ENCODE peak calls at places on chromosomes 16 and 17, in five cellular contexts. G, I, L, N and O are unnamed samples.

GRCh38 chr16:56617212-56618085 is 8.1 kb upstream of the MT1E start:
- DNase-seq in G (no peak), I (peak; percentile 11), L (no peak), N (no peak), O (peak; percentile 57)

GRCh38 chr17:17433260-17433659 is 43.5 kb upstream of the MED9 start:
- DNase-seq in G (no peak), I (no peak), L (no peak), N (no peak), O (no peak)

GRCh38 chr17:51461578-51462004 is 201.2 kb downstream of the UTP18 start:
- DNase-seq in G (peak; percentile 85), I (peak; percentile 80), L (peak; percentile 12), N (peak; percentile 31), O (no peak)

GRCh38 chr17:78745407-78746088 is 36.5 kb downstream of the CYTH1 start:
- DNase-seq in G (peak; percentile 40), I (peak; percentile 29), L (no peak), N (peak; percentile 31), O (no peak)

GRCh38 chr16:8686879-8687278 is 12.5 kb downstream of the ABAT start:
- DNase-seq in G (no peak), I (no peak), L (no peak), N (no peak), O (no peak)

GRCh38 chr16:24851700-24852099 is 5.9 kb downstream of the SLC5A11 start:
- DNase-seq in G (peak; percentile 11), I (no peak), L (no peak), N (peak; percentile 88), O (peak; percentile 71)

GRCh38 chr16:20681821-20682736 is 15.4 kb downstream of the ACSM1 start:
- DNase-seq in G (no peak), I (no peak), L (no peak), N (no peak), O (no peak)

GRCh38 chr16:19639986-19640421 is 78.0 kb downstream of the KNOP1 start:
- DNase-seq in G (no peak), I (no peak), L (no peak), N (no peak), O (no peak)

GRCh38 chr17:72588961-72589360 is 468.1 kb downstream of the SOX9 start:
- DNase-seq in G (peak; percentile 44), I (peak; percentile 90), L (no peak), N (peak; percentile 88), O (peak; percentile 91)

GRCh38 chr16:67182288-67182687 is 1.5 kb downstream of the MATCAP1 start:
- DNase-seq in G (no peak), I (no peak), L (no peak), N (no peak), O (no peak)

GRCh38 chr17:17739388-17740066 is 58.3 kb downstream of the RAI1 start:
- DNase-seq in G (peak; percentile 70), I (no peak), L (no peak), N (peak; percentile 60), O (peak; percentile 52)

GRCh38 chr17:18974407-18975149 is 22.6 kb downstream of the SLC5A10 start:
- DNase-seq in G (peak; percentile 77), I (no peak), L (no peak), N (peak; percentile 56), O (peak; percentile 22)

GRCh38 chr16:31148281-31148728 is 1.6 kb downstream of the PRSS36 start:
- DNase-seq in G (no peak), I (no peak), L (no peak), N (no peak), O (no peak)

GRCh38 chr16:15897834-15898254 is 9.4 kb upstream of the CEP20 start:
- DNase-seq in G (no peak), I (no peak), L (no peak), N (peak; percentile 60), O (peak; percentile 62)

GRCh38 chr17:7311110-7311698 is 3.8 kb downstream of the EIF5A start:
- DNase-seq in G (no peak), I (no peak), L (no peak), N (no peak), O (no peak)

GRCh38 chr17:79997004-79997673 is 38.5 kb downstream of the TBC1D16 start:
- DNase-seq in G (no peak), I (peak; percentile 81), L (no peak), N (no peak), O (no peak)

GRCh38 chr16:84131118-84131517 is 13.9 kb downstream of the HSDL1 start:
- DNase-seq in G (no peak), I (no peak), L (no peak), N (no peak), O (no peak)

GRCh38 chr16:56113223-56113622 is 78.1 kb upstream of the GNAO1 start:
- DNase-seq in G (no peak), I (no peak), L (no peak), N (no peak), O (no peak)

GRCh38 chr17:64393000-64393402 is 2.3 kb upstream of the PECAM1 start:
- DNase-seq in G (no peak), I (no peak), L (no peak), N (no peak), O (no peak)

GRCh38 chr16:88468289-88469129 is 15.4 kb downstream of the ZFPM1 start:
- DNase-seq in G (peak; percentile 38), I (no peak), L (no peak), N (peak; percentile 30), O (no peak)

GRCh38 chr17:83155128-83156081 is 76.0 kb downstream of the METRNL start:
- DNase-seq in G (peak; percentile 73), I (no peak), L (no peak), N (peak; percentile 82), O (peak; percentile 14)

GRCh38 chr16:66925322-66925840 is at the start of gene RRAD:
- DNase-seq in G (no peak), I (no peak), L (no peak), N (peak; percentile 56), O (no peak)

GRCh38 chr17:79618383-79619067 is 7.7 kb upstream of the RBFOX3 start:
- DNase-seq in G (no peak), I (no peak), L (no peak), N (no peak), O (no peak)

GRCh38 chr17:40884708-40885512 is at the start of gene KRT20:
- DNase-seq in G (no peak), I (no peak), L (no peak), N (no peak), O (no peak)

GRCh38 chr17:69506489-69506888 is 92.0 kb downstream of the MAP2K6 start:
- DNase-seq in G (peak; percentile 4), I (no peak), L (no peak), N (peak; percentile 3), O (no peak)

GRCh38 chr17:78237403-78238012 is 6.1 kb downstream of the TMEM235 start:
- DNase-seq in G (no peak), I (no peak), L (no peak), N (no peak), O (no peak)

GRCh38 chr16:12381662-12382061 is 405.1 kb downstream of the SNX29 start:
- DNase-seq in G (no peak), I (no peak), L (no peak), N (no peak), O (no peak)

GRCh38 chr16:53440125-53440524 is 5.9 kb downstream of the RBL2 start:
- DNase-seq in G (no peak), I (no peak), L (no peak), N (no peak), O (no peak)

GRCh38 chr17:18141210-18141803 is 32.8 kb downstream of the MYO15A start:
- DNase-seq in G (peak; percentile 69), I (no peak), L (no peak), N (peak; percentile 60), O (peak; percentile 26)

GRCh38 chr17:26809033-26809432 is 484.9 kb upstream of the WSB1 start:
- DNase-seq in G (no peak), I (no peak), L (no peak), N (no peak), O (peak; percentile 22)

GRCh38 chr16:48620445-48620844 is 10.5 kb upstream of the N4BP1 start:
- DNase-seq in G (no peak), I (no peak), L (no peak), N (no peak), O (no peak)

GRCh38 chr17:49723423-49723822 is 15.7 kb upstream of the SLC35B1 start:
- DNase-seq in G (no peak), I (no peak), L (no peak), N (no peak), O (no peak)

GRCh38 chr17:44348234-44348987 is 3.3 kb downstream of the GRN start:
- DNase-seq in G (peak; percentile 60), I (no peak), L (no peak), N (peak; percentile 44), O (no peak)

GRCh38 chr16:49504626-49505025 is 131.0 kb downstream of the C16orf78 start:
- DNase-seq in G (no peak), I (no peak), L (no peak), N (no peak), O (no peak)

GRCh38 chr16:78458588-78458987 is 359.1 kb downstream of the WWOX start:
- DNase-seq in G (no peak), I (no peak), L (no peak), N (no peak), O (no peak)